ENCODE peak calls at places on chromosome 6, in ten cellular contexts. One of them, this sample, is unnamed.

GRCh38 chr6:7473805-7474329 is 67.6 kb upstream of the DSP start:
- DNase-seq in mammary epithelial cell: no peak
- DNase-seq in mesendoderm: no peak
- DNase-seq in transverse colon: no peak
- DNase-seq in heart left ventricle: no peak
- DNase-seq in NT2/D1: no peak
- DNase-seq in sigmoid colon: no peak
- DNase-seq in DND-41: no peak
- DNase-seq in endothelial cell of umbilical vein: no peak
- DNase-seq in esophagus muscularis mucosa: no peak
- DNase-seq in this sample: no peak

GRCh38 chr6:29424168-29424567 is 9.4 kb downstream of the OR12D1 start:
- DNase-seq in mammary epithelial cell: no peak
- DNase-seq in NT2/D1: peak; percentile 15
- DNase-seq in sigmoid colon: no peak
- DNase-seq in esophagus muscularis mucosa: no peak
- DNase-seq in mesendoderm: peak; percentile 67
- DNase-seq in endothelial cell of umbilical vein: no peak
- DNase-seq in DND-41: no peak
- DNase-seq in transverse colon: no peak
- DNase-seq in heart left ventricle: no peak
- DNase-seq in this sample: no peak

GRCh38 chr6:70108230-70108629 is 194.7 kb downstream of the COL9A1 start:
- DNase-seq in mammary epithelial cell: peak; percentile 8
- DNase-seq in heart left ventricle: no peak
- DNase-seq in sigmoid colon: no peak
- DNase-seq in transverse colon: no peak
- DNase-seq in mesendoderm: peak; percentile 54
- DNase-seq in DND-41: no peak
- DNase-seq in NT2/D1: no peak
- DNase-seq in esophagus muscularis mucosa: no peak
- DNase-seq in endothelial cell of umbilical vein: peak; percentile 26
- DNase-seq in this sample: no peak

GRCh38 chr6:71345505-71345904 is 56.9 kb downstream of the OGFRL1 start:
- DNase-seq in esophagus muscularis mucosa: no peak
- DNase-seq in NT2/D1: no peak
- DNase-seq in sigmoid colon: no peak
- DNase-seq in transverse colon: no peak
- DNase-seq in DND-41: no peak
- DNase-seq in mesendoderm: no peak
- DNase-seq in heart left ventricle: no peak
- DNase-seq in mammary epithelial cell: no peak
- DNase-seq in endothelial cell of umbilical vein: no peak
- DNase-seq in this sample: no peak

GRCh38 chr6:151916075-151916474 is 108.6 kb downstream of the ESR1 start:
- DNase-seq in esophagus muscularis mucosa: no peak
- DNase-seq in sigmoid colon: no peak
- DNase-seq in mesendoderm: no peak
- DNase-seq in DND-41: no peak
- DNase-seq in heart left ventricle: no peak
- DNase-seq in transverse colon: no peak
- DNase-seq in NT2/D1: no peak
- DNase-seq in endothelial cell of umbilical vein: no peak
- DNase-seq in mammary epithelial cell: no peak
- DNase-seq in this sample: no peak

GRCh38 chr6:157323114-157323923 is at the start of gene TMEM242:
- DNase-seq in transverse colon: peak; percentile 94
- DNase-seq in mesendoderm: peak; percentile 97
- DNase-seq in sigmoid colon: peak; percentile 95
- DNase-seq in esophagus muscularis mucosa: peak; percentile 97
- DNase-seq in heart left ventricle: peak; percentile 91
- DNase-seq in endothelial cell of umbilical vein: peak; percentile 98
- DNase-seq in DND-41: peak; percentile 91
- DNase-seq in NT2/D1: peak; percentile 80
- DNase-seq in mammary epithelial cell: peak; percentile 93
- DNase-seq in this sample: peak; percentile 93

GRCh38 chr6:165846123-165846966 is 183.3 kb upstream of the PDE10A start:
- DNase-seq in mesendoderm: no peak
- DNase-seq in DND-41: no peak
- DNase-seq in mammary epithelial cell: no peak
- DNase-seq in transverse colon: peak; percentile 80
- DNase-seq in NT2/D1: no peak
- DNase-seq in esophagus muscularis mucosa: peak; percentile 77
- DNase-seq in endothelial cell of umbilical vein: no peak
- DNase-seq in heart left ventricle: no peak
- DNase-seq in sigmoid colon: no peak
- DNase-seq in this sample: no peak

GRCh38 chr6:122025104-122025503 is 374.3 kb upstream of the HSF2 start:
- DNase-seq in sigmoid colon: no peak
- DNase-seq in transverse colon: no peak
- DNase-seq in heart left ventricle: no peak
- DNase-seq in esophagus muscularis mucosa: no peak
- DNase-seq in endothelial cell of umbilical vein: no peak
- DNase-seq in NT2/D1: no peak
- DNase-seq in DND-41: no peak
- DNase-seq in mammary epithelial cell: peak; percentile 79
- DNase-seq in mesendoderm: no peak
- DNase-seq in this sample: no peak

GRCh38 chr6:72826744-72827438 is 205.0 kb downstream of the KCNQ5 start:
- DNase-seq in mesendoderm: no peak
- DNase-seq in esophagus muscularis mucosa: no peak
- DNase-seq in DND-41: no peak
- DNase-seq in endothelial cell of umbilical vein: no peak
- DNase-seq in sigmoid colon: no peak
- DNase-seq in NT2/D1: no peak
- DNase-seq in heart left ventricle: no peak
- DNase-seq in mammary epithelial cell: peak; percentile 91
- DNase-seq in transverse colon: no peak
- DNase-seq in this sample: no peak

GRCh38 chr6:137227872-137228302 is 8.7 kb upstream of the IFNGR1 start:
- DNase-seq in mammary epithelial cell: no peak
- DNase-seq in esophagus muscularis mucosa: no peak
- DNase-seq in mesendoderm: no peak
- DNase-seq in sigmoid colon: no peak
- DNase-seq in endothelial cell of umbilical vein: no peak
- DNase-seq in DND-41: no peak
- DNase-seq in NT2/D1: no peak
- DNase-seq in transverse colon: no peak
- DNase-seq in heart left ventricle: no peak
- DNase-seq in this sample: no peak
- H3K4me1 ChIP-seq in mammary epithelial cell: no peaks in the 10 kb centered on the region
- H3K4me1 ChIP-seq in esophagus muscularis mucosa: peaks cover 19% of the 10 kb centered on the region
- H3K4me1 ChIP-seq in mesendoderm: no peaks in the 10 kb centered on the region
- H3K4me1 ChIP-seq in sigmoid colon: no peaks in the 10 kb centered on the region
- H3K4me1 ChIP-seq in endothelial cell of umbilical vein: peaks cover 15% of the 10 kb centered on the region
- H3K4me1 ChIP-seq in DND-41: peaks cover 50% of the 10 kb centered on the region
- H3K4me1 ChIP-seq in NT2/D1: no peaks in the 10 kb centered on the region
- H3K4me1 ChIP-seq in transverse colon: peaks cover under 1% of the 10 kb centered on the region
- H3K4me1 ChIP-seq in heart left ventricle: peaks cover 12% of the 10 kb centered on the region
- H3K4me1 ChIP-seq in this sample: no peaks in the 10 kb centered on the region

GRCh38 chr6:16750566-16750965 is 10.7 kb downstream of the ATXN1 start:
- DNase-seq in heart left ventricle: no peak
- DNase-seq in esophagus muscularis mucosa: no peak
- DNase-seq in endothelial cell of umbilical vein: no peak
- DNase-seq in sigmoid colon: no peak
- DNase-seq in DND-41: no peak
- DNase-seq in transverse colon: no peak
- DNase-seq in mammary epithelial cell: no peak
- DNase-seq in NT2/D1: no peak
- DNase-seq in mesendoderm: no peak
- DNase-seq in this sample: no peak

GRCh38 chr6:16751251-16751946 is 9.9 kb downstream of the ATXN1 start:
- DNase-seq in endothelial cell of umbilical vein: no peak
- DNase-seq in mammary epithelial cell: peak; percentile 69
- DNase-seq in esophagus muscularis mucosa: no peak
- DNase-seq in DND-41: no peak
- DNase-seq in sigmoid colon: no peak
- DNase-seq in mesendoderm: no peak
- DNase-seq in heart left ventricle: no peak
- DNase-seq in NT2/D1: no peak
- DNase-seq in transverse colon: no peak
- DNase-seq in this sample: no peak

GRCh38 chr6:16747232-16748027 is 13.8 kb downstream of the ATXN1 start:
- DNase-seq in esophagus muscularis mucosa: no peak
- DNase-seq in NT2/D1: no peak
- DNase-seq in mammary epithelial cell: peak; percentile 80
- DNase-seq in heart left ventricle: no peak
- DNase-seq in transverse colon: no peak
- DNase-seq in DND-41: no peak
- DNase-seq in sigmoid colon: no peak
- DNase-seq in mesendoderm: no peak
- DNase-seq in endothelial cell of umbilical vein: no peak
- DNase-seq in this sample: no peak

GRCh38 chr6:16748028-16748319 is 13.3 kb downstream of the ATXN1 start:
- DNase-seq in mesendoderm: no peak
- DNase-seq in transverse colon: no peak
- DNase-seq in esophagus muscularis mucosa: no peak
- DNase-seq in mammary epithelial cell: no peak
- DNase-seq in endothelial cell of umbilical vein: no peak
- DNase-seq in NT2/D1: no peak
- DNase-seq in sigmoid colon: no peak
- DNase-seq in DND-41: no peak
- DNase-seq in heart left ventricle: no peak
- DNase-seq in this sample: no peak

GRCh38 chr6:16749516-16750485 is 11.5 kb downstream of the ATXN1 start:
- DNase-seq in transverse colon: no peak
- DNase-seq in mesendoderm: peak; percentile 47
- DNase-seq in NT2/D1: no peak
- DNase-seq in esophagus muscularis mucosa: no peak
- DNase-seq in heart left ventricle: no peak
- DNase-seq in sigmoid colon: no peak
- DNase-seq in endothelial cell of umbilical vein: no peak
- DNase-seq in mammary epithelial cell: no peak
- DNase-seq in DND-41: no peak
- DNase-seq in this sample: no peak
- H3K4me1 ChIP-seq in transverse colon: peaks cover 58% of the 10 kb centered on the region
- H3K4me1 ChIP-seq in mesendoderm: peaks cover 2% of the 10 kb centered on the region
- H3K4me1 ChIP-seq in NT2/D1: no peaks in the 10 kb centered on the region
- H3K4me1 ChIP-seq in esophagus muscularis mucosa: peaks cover 55% of the 10 kb centered on the region
- H3K4me1 ChIP-seq in heart left ventricle: peaks cover 9% of the 10 kb centered on the region
- H3K4me1 ChIP-seq in sigmoid colon: peaks cover 69% of the 10 kb centered on the region
- H3K4me1 ChIP-seq in endothelial cell of umbilical vein: peaks cover 17% of the 10 kb centered on the region
- H3K4me1 ChIP-seq in mammary epithelial cell: peaks cover 36% of the 10 kb centered on the region
- H3K4me1 ChIP-seq in DND-41: no peaks in the 10 kb centered on the region
- H3K4me1 ChIP-seq in this sample: peaks cover 47% of the 10 kb centered on the region

GRCh38 chr6:111791415-111791814 is 81.8 kb downstream of the FYN start:
- DNase-seq in transverse colon: no peak
- DNase-seq in NT2/D1: no peak
- DNase-seq in mesendoderm: no peak
- DNase-seq in heart left ventricle: no peak
- DNase-seq in esophagus muscularis mucosa: no peak
- DNase-seq in mammary epithelial cell: no peak
- DNase-seq in endothelial cell of umbilical vein: no peak
- DNase-seq in DND-41: no peak
- DNase-seq in sigmoid colon: no peak
- DNase-seq in this sample: no peak

GRCh38 chr6:111789593-111789992 is 83.7 kb downstream of the FYN start:
- DNase-seq in mesendoderm: no peak
- DNase-seq in NT2/D1: no peak
- DNase-seq in transverse colon: no peak
- DNase-seq in DND-41: no peak
- DNase-seq in endothelial cell of umbilical vein: no peak
- DNase-seq in sigmoid colon: peak; percentile 75
- DNase-seq in mammary epithelial cell: no peak
- DNase-seq in heart left ventricle: peak; percentile 60
- DNase-seq in esophagus muscularis mucosa: no peak
- DNase-seq in this sample: no peak

GRCh38 chr6:111792241-111792640 is 81.0 kb downstream of the FYN start:
- DNase-seq in mesendoderm: no peak
- DNase-seq in NT2/D1: no peak
- DNase-seq in esophagus muscularis mucosa: no peak
- DNase-seq in mammary epithelial cell: no peak
- DNase-seq in DND-41: no peak
- DNase-seq in transverse colon: no peak
- DNase-seq in sigmoid colon: no peak
- DNase-seq in heart left ventricle: no peak
- DNase-seq in endothelial cell of umbilical vein: no peak
- DNase-seq in this sample: no peak

GRCh38 chr6:111792914-111793700 is 80.1 kb downstream of the FYN start:
- DNase-seq in esophagus muscularis mucosa: no peak
- DNase-seq in mammary epithelial cell: no peak
- DNase-seq in DND-41: no peak
- DNase-seq in mesendoderm: no peak
- DNase-seq in NT2/D1: no peak
- DNase-seq in sigmoid colon: no peak
- DNase-seq in endothelial cell of umbilical vein: no peak
- DNase-seq in transverse colon: no peak
- DNase-seq in heart left ventricle: no peak
- DNase-seq in this sample: no peak

DNA sequence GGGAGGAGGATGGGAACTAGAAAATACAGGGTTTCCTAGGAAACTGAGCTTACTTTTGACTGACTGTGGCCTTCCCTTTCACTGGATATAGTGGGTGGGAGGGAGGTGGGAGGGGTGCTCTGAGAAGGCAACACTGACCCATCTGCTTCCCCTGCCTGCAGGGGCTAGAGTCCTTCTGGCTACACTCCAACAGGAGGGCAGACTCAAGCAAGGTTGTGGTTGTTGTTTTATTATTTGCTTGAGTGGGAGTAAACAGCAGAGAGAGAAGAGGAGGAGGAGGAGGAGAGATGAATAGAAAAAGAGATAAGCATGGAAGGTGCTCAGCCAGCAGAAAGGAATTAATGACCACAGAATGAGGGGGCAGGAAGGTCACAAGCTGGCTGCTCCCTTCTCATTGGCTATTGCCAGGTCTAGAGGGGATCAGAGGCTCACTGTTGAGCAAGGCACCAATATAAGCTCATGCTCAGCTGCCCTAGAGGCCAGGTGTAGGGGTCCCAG is 84.4 kb downstream of the FYN start:
- DNase-seq in heart left ventricle: no peak
- DNase-seq in mammary epithelial cell: no peak
- DNase-seq in esophagus muscularis mucosa: no peak
- DNase-seq in transverse colon: no peak
- DNase-seq in endothelial cell of umbilical vein: no peak
- DNase-seq in mesendoderm: no peak
- DNase-seq in sigmoid colon: no peak
- DNase-seq in DND-41: no peak
- DNase-seq in NT2/D1: no peak
- DNase-seq in this sample: no peak
- H3K4me1 ChIP-seq in heart left ventricle: peaks cover 19% of the 10 kb centered on the region
- H3K4me1 ChIP-seq in mammary epithelial cell: peaks cover 23% of the 10 kb centered on the region
- H3K4me1 ChIP-seq in esophagus muscularis mucosa: peaks cover 34% of the 10 kb centered on the region
- H3K4me1 ChIP-seq in transverse colon: peaks cover 3% of the 10 kb centered on the region
- H3K4me1 ChIP-seq in endothelial cell of umbilical vein: peaks cover 16% of the 10 kb centered on the region
- H3K4me1 ChIP-seq in mesendoderm: peaks cover 7% of the 10 kb centered on the region
- H3K4me1 ChIP-seq in sigmoid colon: peaks cover 28% of the 10 kb centered on the region
- H3K4me1 ChIP-seq in DND-41: no peaks in the 10 kb centered on the region
- H3K4me1 ChIP-seq in NT2/D1: no peaks in the 10 kb centered on the region
- H3K4me1 ChIP-seq in this sample: no peaks in the 10 kb centered on the region

DNA sequence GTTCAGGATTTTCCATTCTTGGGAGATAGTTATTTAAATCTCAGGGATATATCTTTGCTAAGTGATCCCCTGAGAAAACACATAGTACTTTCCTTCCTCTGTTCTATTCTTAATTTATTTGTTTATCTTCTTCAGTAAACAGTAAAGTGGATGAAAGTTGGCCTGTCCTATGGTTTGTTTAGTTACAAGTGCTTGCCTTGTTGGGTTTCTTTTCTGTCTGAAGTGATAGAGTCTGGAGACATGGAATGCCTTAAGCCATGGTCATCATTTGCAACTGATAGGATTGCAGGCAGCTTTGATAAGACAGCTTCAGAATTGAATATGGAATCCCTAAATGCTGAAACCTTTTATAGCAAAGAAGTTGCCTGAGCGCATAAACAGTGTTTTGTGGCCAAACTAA is 4.9 kb downstream of the ADGRG6 start:
- DNase-seq in transverse colon: no peak
- DNase-seq in heart left ventricle: no peak
- DNase-seq in sigmoid colon: no peak
- DNase-seq in endothelial cell of umbilical vein: peak; percentile 68
- DNase-seq in NT2/D1: no peak
- DNase-seq in DND-41: no peak
- DNase-seq in esophagus muscularis mucosa: no peak
- DNase-seq in mesendoderm: peak; percentile 67
- DNase-seq in mammary epithelial cell: no peak
- DNase-seq in this sample: no peak
- H3K4me1 ChIP-seq in transverse colon: peaks cover 4% of the 10 kb centered on the region
- H3K4me1 ChIP-seq in heart left ventricle: no peaks in the 10 kb centered on the region
- H3K4me1 ChIP-seq in sigmoid colon: peaks cover 7% of the 10 kb centered on the region
- H3K4me1 ChIP-seq in endothelial cell of umbilical vein: peaks cover 59% of the 10 kb centered on the region
- H3K4me1 ChIP-seq in NT2/D1: no peaks in the 10 kb centered on the region
- H3K4me1 ChIP-seq in DND-41: no peaks in the 10 kb centered on the region
- H3K4me1 ChIP-seq in esophagus muscularis mucosa: peaks cover 4% of the 10 kb centered on the region
- H3K4me1 ChIP-seq in mesendoderm: no peaks in the 10 kb centered on the region
- H3K4me1 ChIP-seq in mammary epithelial cell: peaks cover 9% of the 10 kb centered on the region
- H3K4me1 ChIP-seq in this sample: no peaks in the 10 kb centered on the region